ENCODE peak calls at places on chromosomes 3 and 15, in five cellular contexts. L, T, K, E and N are unnamed samples.
A peak's percentile ranks its signal among the peaks of the same experiment; 100 is the strongest.

GRCh38 chr3:36937492-36937891 is 7.4 kb downstream of the TRANK1 start:
- DNase-seq in E (no peak), L (no peak), K (no peak), T (no peak), N (no peak)

GRCh38 chr15:64246364-64247189 is 83.8 kb upstream of the PPIB start:
- DNase-seq in E (peak; percentile 69), K (no peak), L (peak; percentile 96), T (peak; percentile 92), N (peak; percentile 93)

GRCh38 chr3:76044601-76045600 is 259.6 kb upstream of the ZNF717 start:
- DNase-seq in E (no peak), L (peak; percentile 42), T (no peak), K (peak; percentile 23), N (peak; percentile 13)

GRCh38 chr3:112810561-112810960 is 36.1 kb downstream of the CD200R1L start:
- DNase-seq in K (no peak), E (no peak), L (no peak), T (no peak), N (no peak)

GRCh38 chr15:39934415-39935044 is 615 bp downstream of the EIF2AK4 start:
- DNase-seq in E (no peak), T (no peak), K (no peak), L (peak; percentile 29), N (peak; percentile 35)

GRCh38 chr3:32004111-32004790 is 22.7 kb downstream of the ZNF860 start:
- DNase-seq in E (no peak), T (no peak), L (no peak), K (no peak), N (no peak)

GRCh38 chr3:155846119-155846518 is 8.1 kb downstream of the SLC33A1 start:
- DNase-seq in K (no peak), E (no peak), T (no peak), L (peak; percentile 32), N (peak; percentile 46)

GRCh38 chr15:89362203-89363101 is 27.8 kb upstream of the POLG start:
- DNase-seq in T (no peak), K (no peak), E (no peak), L (no peak), N (no peak)

GRCh38 chr3:18443670-18444596 is 18.8 kb upstream of the SATB1 start:
- DNase-seq in L (no peak), E (no peak), T (no peak), K (peak; percentile 29), N (no peak)

GRCh38 chr15:75776075-75776443 is 63.4 kb upstream of the CSPG4 start:
- DNase-seq in K (no peak), E (no peak), L (peak; percentile 68), T (peak; percentile 47), N (peak; percentile 45)

GRCh38 chr3:50587806-50588758 is 18.8 kb downstream of the HEMK1 start:
- DNase-seq in T (no peak), K (no peak), L (no peak), E (no peak), N (no peak)
- H3K4me3 ChIP-seq in T (no peak overlapping the region), K (no peak overlapping the region), L (no peak overlapping the region), E (no peak overlapping the region), N (no peak overlapping the region)

GRCh38 chr15:25937796-25938195 is 74.7 kb upstream of the ATP10A start:
- DNase-seq in E (no peak), L (no peak), K (no peak), T (no peak), N (no peak)
- TF ChIP-seq CTCF in E (no peak), L (no peak), K (no peak), T (no peak), N (no peak)

DNA sequence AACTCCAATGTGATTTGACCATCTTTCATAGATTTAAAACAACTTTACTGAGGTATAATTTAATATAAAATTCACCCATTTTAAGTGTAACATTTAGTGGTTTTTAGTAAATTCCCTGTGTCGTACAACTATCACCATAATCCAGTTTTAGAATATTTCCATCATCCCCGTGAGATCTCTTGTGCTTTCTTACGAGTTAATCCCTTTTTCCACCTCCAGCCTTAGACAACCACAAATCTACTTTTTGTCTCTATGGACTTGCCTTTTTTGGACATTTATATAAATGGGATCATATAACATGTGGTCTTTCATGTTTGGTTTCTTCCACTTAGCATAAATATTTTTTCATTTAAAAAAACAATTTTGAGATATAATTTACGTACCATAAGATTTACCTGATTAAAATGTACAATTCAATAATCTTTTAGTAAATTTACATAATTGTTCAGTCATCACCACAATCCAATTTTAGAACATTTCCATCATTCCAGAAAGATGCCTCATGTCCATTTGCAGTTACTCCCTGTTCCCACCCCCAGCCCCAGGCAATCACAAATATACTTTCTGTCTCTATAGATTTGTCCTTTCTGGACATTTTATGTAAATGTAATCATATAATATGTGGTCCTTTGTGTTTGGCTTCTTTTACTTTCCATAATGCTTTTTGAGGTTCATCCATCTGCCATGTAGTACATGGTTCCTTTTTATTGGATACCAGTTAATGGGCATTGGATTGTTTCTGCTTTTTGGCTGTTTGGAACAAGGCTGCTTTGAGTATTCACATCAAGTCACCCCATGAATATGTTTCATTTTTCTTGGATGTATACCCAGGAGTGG is 3.0 kb downstream of the OXSR1 start:
- DNase-seq in K (no peak), T (no peak), E (no peak), L (peak; percentile 70), N (peak; percentile 44)
- H3K4me3 ChIP-seq in K (no peak overlapping the region), T (no peak overlapping the region), E (no peak overlapping the region), L (peak overlapping the region; percentile 15), N (no peak overlapping the region)

GRCh38 chr15:63156086-63156707 is 1.1 kb downstream of the RPS27L start:
- DNase-seq in K (no peak), T (no peak), L (peak; percentile 16), E (no peak), N (peak; percentile 38)

GRCh38 chr15:63157066-63157890 is at the start of gene RPS27L:
- DNase-seq in L (peak; percentile 93), E (peak; percentile 96), K (peak; percentile 89), T (peak; percentile 74), N (peak; percentile 94)

GRCh38 chr15:63156708-63157065 is 590 bp downstream of the RPS27L start:
- DNase-seq in E (no peak), T (no peak), L (peak; percentile 50), K (peak; percentile 26), N (peak; percentile 58)

GRCh38 chr15:63155486-63155885 is 1.8 kb downstream of the RPS27L start:
- DNase-seq in T (no peak), K (no peak), E (no peak), L (no peak), N (no peak)

DNA sequence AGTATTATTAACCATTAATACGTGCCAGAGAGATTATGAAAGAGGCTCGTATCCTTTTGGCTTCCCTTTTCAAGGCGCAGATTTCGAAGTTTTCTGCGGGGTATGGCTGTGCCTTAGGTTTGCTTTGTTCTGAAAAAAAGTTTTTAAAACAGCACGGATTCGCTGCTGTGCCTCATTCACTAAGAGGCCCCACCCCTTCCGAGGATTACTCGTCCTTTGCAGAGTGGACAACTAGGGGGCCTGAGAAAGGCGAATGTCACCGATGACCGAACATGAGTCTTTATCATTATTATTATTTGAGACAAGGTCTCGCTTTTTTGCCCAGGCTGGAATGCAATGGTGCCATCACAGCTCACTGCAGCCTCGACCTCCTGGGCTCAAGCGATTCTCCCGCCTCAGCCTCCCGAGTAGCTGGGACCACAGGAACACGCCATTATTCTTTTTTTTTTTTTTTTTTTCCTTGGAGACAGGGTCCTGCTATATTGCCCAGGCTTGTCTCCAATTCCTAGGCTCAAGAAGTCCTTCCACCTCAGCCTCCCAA is 684 bp upstream of the RPS27L start:
- DNase-seq in E (peak; percentile 87), T (peak; percentile 43), L (peak; percentile 83), K (peak; percentile 23), N (peak; percentile 86)
- TF ChIP-seq CTCF in E (no peak), T (peak; percentile 21), L (peak; percentile 35), K (no peak), N (peak; percentile 28)

GRCh38 chr15:38707802-38708671 is 143.4 kb upstream of the RASGRP1 start:
- DNase-seq in T (no peak), L (peak; percentile 72), E (peak; percentile 25), K (peak; percentile 39), N (peak; percentile 80)
- H3K4me3 ChIP-seq in T (no peak overlapping the region), L (no peak overlapping the region), E (no peak overlapping the region), K (no peak overlapping the region), N (no peak overlapping the region)

DNA sequence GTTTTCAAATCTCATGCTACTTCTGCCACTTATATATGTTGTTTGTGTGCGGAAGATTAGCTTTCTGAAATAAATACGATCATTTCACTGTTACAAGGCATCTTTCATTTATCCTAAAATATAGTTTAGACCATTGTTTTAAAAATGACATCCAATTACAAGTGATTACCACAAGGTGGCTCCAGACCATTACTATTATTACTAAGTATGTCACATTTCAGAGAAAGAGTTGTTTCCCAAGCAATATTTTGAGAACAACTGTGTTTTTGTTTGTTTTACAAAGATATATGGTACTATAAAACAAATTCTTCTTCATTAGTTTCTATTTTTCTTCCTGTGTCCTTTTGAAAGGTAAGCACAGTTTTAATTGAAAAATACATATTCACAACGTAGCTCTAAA is 136.0 kb upstream of the RAP2B start:
- DNase-seq in L (peak; percentile 61), K (no peak), E (peak; percentile 31), T (no peak), N (peak; percentile 68)
- TF ChIP-seq CTCF in L (peak; percentile 64), K (peak; percentile 44), E (peak; percentile 81), T (peak; percentile 44), N (peak; percentile 45)